ENCODE peak calls at places on chromosome 18, in four cellular contexts. Z is bronchial epithelial cell, I is cardiac muscle cell, W is endodermal cell. A is an unnamed sample.

GRCh38 chr18:60112369-60112768 is 212.6 kb downstream of the PMAIP1 start:
- DNase-seq in Z (peak; percentile 33), I (no peak), W (no peak), A (no peak)

GRCh38 chr18:10205136-10205535 is 249.3 kb upstream of the APCDD1 start:
- DNase-seq in Z (no peak), I (no peak), W (no peak), A (no peak)

GRCh38 chr18:63374520-63374919 is 7.5 kb upstream of the KDSR start:
- DNase-seq in Z (no peak), I (no peak), W (no peak), A (no peak)

GRCh38 chr18:41357708-41358107 is 597.3 kb upstream of the PIK3C3 start:
- DNase-seq in Z (no peak), I (no peak), W (no peak), A (no peak)

GRCh38 chr18:75624836-75625235 is 197.3 kb upstream of the SMIM21 start:
- DNase-seq in Z (peak; percentile 21), I (no peak), W (no peak), A (no peak)

GRCh38 chr18:62621546-62621945 is 93.8 kb upstream of the PHLPP1 start:
- DNase-seq in Z (no peak), I (no peak), W (no peak), A (no peak)

GRCh38 chr18:5625076-5625475 is 81.3 kb upstream of the EPB41L3 start:
- DNase-seq in Z (no peak), I (no peak), W (peak; percentile 59), A (no peak)

GRCh38 chr18:37419866-37420265 is 145.7 kb downstream of the CELF4 start:
- DNase-seq in Z (no peak), I (no peak), W (no peak), A (no peak)

GRCh38 chr18:8685141-8685913 is 20.0 kb upstream of the MTCL1 start:
- DNase-seq in Z (peak; percentile 91), I (no peak), W (no peak), A (no peak)

GRCh38 chr18:7812431-7813063 is 245.4 kb downstream of the PTPRM start:
- DNase-seq in Z (peak; percentile 41), I (peak; percentile 68), W (no peak), A (no peak)

GRCh38 chr18:28390022-28390421 is 213.1 kb upstream of the CDH2 start:
- DNase-seq in Z (no peak), I (no peak), W (no peak), A (no peak)

GRCh38 chr18:45353530-45353929 is 261.7 kb upstream of the SLC14A2 start:
- DNase-seq in Z (peak; percentile 84), I (no peak), W (no peak), A (no peak)

GRCh38 chr18:51072586-51073303 is 42.7 kb downstream of the SMAD4 start:
- DNase-seq in Z (no peak), I (no peak), W (no peak), A (no peak)

GRCh38 chr18:73895701-73896100 is 251.9 kb downstream of the FBXO15 start:
- DNase-seq in Z (peak; percentile 91), I (no peak), W (peak; percentile 82), A (no peak)

GRCh38 chr18:30908381-30908780 is 134.2 kb downstream of the DSC3 start:
- DNase-seq in Z (peak; percentile 73), I (no peak), W (no peak), A (no peak)

GRCh38 chr18:48662021-48662661 is 123.3 kb downstream of the CTIF start:
- DNase-seq in Z (peak; percentile 62), I (peak; percentile 58), W (peak; percentile 62), A (peak; percentile 19)

GRCh38 chr18:39191931-39192330 is 1626.3 kb upstream of the CELF4 start:
- DNase-seq in Z (no peak), I (peak; percentile 2), W (no peak), A (no peak)

GRCh38 chr18:11136241-11136640 is 13.1 kb downstream of the PIEZO2 start:
- DNase-seq in Z (no peak), I (no peak), W (no peak), A (no peak)

GRCh38 chr18:7021994-7022840 is 95.4 kb downstream of the LAMA1 start:
- DNase-seq in Z (peak; percentile 79), I (peak; percentile 29), W (no peak), A (peak; percentile 87)

GRCh38 chr18:47485221-47485797 is 233.8 kb upstream of the SKOR2 start:
- DNase-seq in Z (no peak), I (no peak), W (peak; percentile 52), A (no peak)

GRCh38 chr18:62790836-62791772 is 75.8 kb downstream of the PHLPP1 start:
- DNase-seq in Z (no peak), I (no peak), W (no peak), A (no peak)

GRCh38 chr18:808502-808901 is 3.5 kb downstream of the YES1 start:
- DNase-seq in Z (no peak), I (no peak), W (no peak), A (no peak)

GRCh38 chr18:21167641-21168372 is 56.2 kb upstream of the ROCK1 start:
- DNase-seq in Z (peak; percentile 49), I (no peak), W (peak; percentile 90), A (peak; percentile 99)

GRCh38 chr18:43935051-43935412 is 657.7 kb upstream of the SYT4 start:
- DNase-seq in Z (peak; percentile 46), I (no peak), W (no peak), A (peak; percentile 98)

GRCh38 chr18:39453882-39454281 is 1888.3 kb upstream of the CELF4 start:
- DNase-seq in Z (peak; percentile 29), I (no peak), W (peak; percentile 42), A (no peak)

GRCh38 chr18:51196116-51196810 is 1.2 kb downstream of the MEX3C start:
- DNase-seq in Z (no peak), I (peak; percentile 34), W (peak; percentile 60), A (no peak)

GRCh38 chr18:50469380-50469781 is 90.5 kb upstream of the MAPK4 start:
- DNase-seq in Z (no peak), I (no peak), W (no peak), A (no peak)

GRCh38 chr18:67359868-67360838 is 156.4 kb downstream of the DSEL start:
- DNase-seq in Z (peak; percentile 96), I (no peak), W (no peak), A (peak; percentile 64)

GRCh38 chr18:57585421-57585820 is 1.1 kb downstream of the FECH start:
- DNase-seq in Z (peak; percentile 17), I (no peak), W (no peak), A (no peak)

GRCh38 chr18:10037181-10037580 is 123.4 kb downstream of the VAPA start:
- DNase-seq in Z (no peak), I (no peak), W (peak; percentile 26), A (no peak)

GRCh38 chr18:72058851-72059250 is 485.3 kb downstream of the CBLN2 start:
- DNase-seq in Z (no peak), I (no peak), W (no peak), A (no peak)

DNA sequence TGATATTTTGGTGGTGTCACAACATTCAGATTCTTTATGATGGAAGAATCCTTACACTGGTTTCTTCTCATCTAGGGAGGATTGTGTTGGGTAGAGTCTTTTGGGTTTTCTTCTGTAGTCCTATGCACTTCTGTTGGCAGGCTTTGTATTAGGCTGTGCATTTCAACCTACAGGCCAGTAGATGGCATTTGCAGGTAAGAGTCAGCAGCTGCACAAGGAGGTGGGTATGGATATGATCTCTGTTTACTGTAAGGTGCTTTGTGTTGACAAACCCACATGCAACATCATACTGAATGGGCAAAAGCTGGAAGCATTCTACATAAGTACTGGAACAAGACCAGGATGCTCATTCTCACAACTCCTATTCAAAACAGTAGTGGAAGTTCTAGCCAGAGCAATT is 656.8 kb downstream of the METTL4 start:
- DNase-seq in Z (peak; percentile 52), I (no peak), W (peak; percentile 60), A (peak; percentile 27)
- TF ChIP-seq CTCF in Z (peak; percentile 61), I (peak; percentile 25), W (peak; percentile 73), A (peak; percentile 64)

DNA sequence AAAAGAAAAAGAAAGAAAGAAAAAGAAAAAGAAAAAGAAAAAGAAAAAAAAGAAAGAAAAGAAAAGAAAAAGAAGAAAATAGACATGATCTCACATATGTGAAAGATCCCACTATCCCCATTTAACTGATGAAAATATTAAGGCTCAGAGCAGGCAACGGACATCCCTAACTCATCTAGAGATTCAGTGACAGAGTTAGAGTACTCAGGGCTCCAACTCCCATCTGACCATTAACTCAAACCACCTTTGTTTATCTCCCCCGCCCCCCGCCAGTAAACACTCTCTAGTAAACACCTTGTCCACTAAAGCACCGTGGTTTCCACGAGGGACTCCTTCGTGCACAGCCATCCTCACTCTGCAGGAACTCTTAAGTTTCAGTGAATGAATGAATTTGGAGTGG is 142.9 kb downstream of the TGIF1 start:
- DNase-seq in Z (no peak), I (no peak), W (peak; percentile 64), A (no peak)
- H3K4me3 ChIP-seq in Z (no peak overlapping the region), I (no peak overlapping the region), W (peak overlapping the region; percentile 87), A (no peak overlapping the region)

GRCh38 chr18:54506516-54507261 is 84.4 kb upstream of the DYNAP start:
- DNase-seq in Z (no peak), I (no peak), W (no peak), A (no peak)

GRCh38 chr18:54503495-54503894 is 87.5 kb upstream of the DYNAP start:
- DNase-seq in Z (no peak), I (no peak), W (no peak), A (no peak)
- TF ChIP-seq CTCF in Z (no peak), I (no peak), W (no peak), A (no peak)

GRCh38 chr18:69759046-69759445 is 188.6 kb downstream of the CD226 start:
- DNase-seq in Z (no peak), I (no peak), W (no peak), A (peak; percentile 4)
- H3K4me3 ChIP-seq in Z (no peak overlapping the region), I (no peak overlapping the region), W (no peak overlapping the region), A (no peak overlapping the region)

GRCh38 chr18:58785171-58785805 is 79.4 kb upstream of the ZNF532 start:
- DNase-seq in Z (peak; percentile 99), I (no peak), W (peak; percentile 81), A (peak; percentile 48)
- TF ChIP-seq CTCF in Z (peak; percentile 29), I (no peak), W (peak; percentile 45), A (no peak)

GRCh38 chr18:69399253-69399652 is 1.4 kb upstream of the DOK6 start:
- DNase-seq in Z (no peak), I (peak; percentile 4), W (peak; percentile 56), A (no peak)
- H3K4me3 ChIP-seq in Z (no peak overlapping the region), I (no peak overlapping the region), W (no peak overlapping the region), A (no peak overlapping the region)

DNA sequence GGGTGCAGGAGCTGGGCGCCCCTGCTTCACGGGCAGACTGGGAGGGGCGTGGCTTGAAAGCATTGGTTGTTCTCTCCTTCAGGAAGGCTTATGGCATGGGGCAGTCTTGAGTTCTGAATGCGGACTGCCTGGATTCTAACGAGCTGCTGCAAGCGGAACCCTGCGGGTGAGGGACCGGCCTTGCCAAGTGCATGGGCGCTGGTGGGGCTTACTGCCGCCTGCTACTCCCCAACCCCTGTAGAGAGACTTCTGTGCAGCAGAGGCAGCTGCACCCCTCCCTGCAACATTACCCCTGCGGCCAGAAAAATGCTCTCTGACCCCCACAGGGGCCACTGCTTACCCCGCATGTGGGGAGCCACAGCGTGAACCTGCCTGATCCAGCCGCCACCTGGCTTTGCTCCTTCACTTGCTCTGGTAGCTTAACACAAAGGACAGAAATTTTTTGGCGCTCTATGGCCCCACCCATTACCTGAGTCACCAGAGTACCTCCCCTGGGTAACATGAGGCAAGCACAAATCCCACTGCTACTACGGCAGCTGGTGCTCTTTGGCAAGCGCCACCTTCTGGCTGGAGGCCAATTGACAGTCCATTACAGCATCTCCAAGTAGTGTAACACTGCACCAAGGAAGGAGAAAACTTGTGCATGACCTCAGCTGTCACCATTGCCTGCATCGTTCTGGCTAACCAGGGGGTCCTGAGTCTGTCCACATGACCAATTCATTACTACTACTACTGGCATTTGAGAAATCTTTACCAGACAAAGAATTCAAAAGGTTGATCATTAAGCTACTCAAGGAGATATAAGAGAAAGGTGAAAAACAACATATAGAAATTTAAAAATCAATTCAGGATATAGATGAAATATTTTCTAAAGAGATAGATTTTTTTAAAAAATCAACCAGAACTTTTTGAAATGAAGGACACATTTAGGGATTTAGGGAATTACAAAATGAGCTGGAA is 35.4 kb downstream of the MYL12B start:
- DNase-seq in Z (peak; percentile 92), I (peak; percentile 91), W (peak; percentile 98), A (no peak)
- TF ChIP-seq CTCF in Z (peak; percentile 73), I (peak; percentile 44), W (peak; percentile 93), A (peak; percentile 17)

A was measured in LNCaP clone FGC.